ENCODE peak calls at places on chromosomes 16 and 17, in eight cellular contexts. E is neural progenitor cell, Z is GM23338, L is fibroblast of lung, W is endothelial cell of umbilical vein, O is GM23248, X is MM.1S, Q is astrocyte. F is an unnamed sample.

GRCh38 chr17:49567871-49568694 is 7.6 kb upstream of the NXPH3 start:
- DNase-seq in W (peak; percentile 79), X (peak; percentile 78), E (peak; percentile 92), L (peak; percentile 62), Q (peak; percentile 42), Z (peak; percentile 88), O (peak; percentile 89), F (peak; percentile 79)

GRCh38 chr16:88484505-88485365 is 31.7 kb downstream of the ZFPM1 start:
- DNase-seq in E (no peak), L (no peak), X (no peak), W (no peak), Z (no peak), O (no peak), Q (no peak), F (no peak)

GRCh38 chr16:84368327-84368996 is at the start of gene ATP2C2:
- DNase-seq in W (no peak), E (peak; percentile 69), L (no peak), O (no peak), Q (no peak), Z (peak; percentile 93), X (no peak), F (no peak)

GRCh38 chr17:48625502-48626201 is 506 bp downstream of the HOXB9 start:
- DNase-seq in Q (no peak), O (peak; percentile 55), L (no peak), Z (peak; percentile 66), W (peak; percentile 35), X (peak; percentile 72), E (peak; percentile 63), F (no peak)

GRCh38 chr17:48127371-48128051 is 19.9 kb downstream of the SNX11 start:
- DNase-seq in L (peak; percentile 52), Z (no peak), X (no peak), Q (peak; percentile 23), E (no peak), O (peak; percentile 54), W (peak; percentile 65), F (no peak)

GRCh38 chr16:28192811-28193529 is 18.8 kb downstream of the XPO6 start:
- DNase-seq in W (no peak), Q (no peak), Z (no peak), O (no peak), L (no peak), X (no peak), E (no peak), F (peak; percentile 57)

GRCh38 chr16:86664518-86665318 is 86.4 kb downstream of the FOXL1 start:
- DNase-seq in Q (peak; percentile 97), O (peak; percentile 96), Z (no peak), E (no peak), X (no peak), L (peak; percentile 98), W (peak; percentile 94), F (peak; percentile 51)

GRCh38 chr16:81679721-81680430 is 99.2 kb upstream of the PLCG2 start:
- DNase-seq in E (no peak), L (no peak), O (no peak), Q (no peak), W (no peak), X (no peak), Z (no peak), F (no peak)

GRCh38 chr16:83954577-83955016 is 1.6 kb downstream of the OSGIN1 start:
- DNase-seq in Q (peak; percentile 41), O (peak; percentile 81), X (no peak), E (no peak), W (no peak), L (peak; percentile 62), Z (peak; percentile 48), F (no peak)

DNA sequence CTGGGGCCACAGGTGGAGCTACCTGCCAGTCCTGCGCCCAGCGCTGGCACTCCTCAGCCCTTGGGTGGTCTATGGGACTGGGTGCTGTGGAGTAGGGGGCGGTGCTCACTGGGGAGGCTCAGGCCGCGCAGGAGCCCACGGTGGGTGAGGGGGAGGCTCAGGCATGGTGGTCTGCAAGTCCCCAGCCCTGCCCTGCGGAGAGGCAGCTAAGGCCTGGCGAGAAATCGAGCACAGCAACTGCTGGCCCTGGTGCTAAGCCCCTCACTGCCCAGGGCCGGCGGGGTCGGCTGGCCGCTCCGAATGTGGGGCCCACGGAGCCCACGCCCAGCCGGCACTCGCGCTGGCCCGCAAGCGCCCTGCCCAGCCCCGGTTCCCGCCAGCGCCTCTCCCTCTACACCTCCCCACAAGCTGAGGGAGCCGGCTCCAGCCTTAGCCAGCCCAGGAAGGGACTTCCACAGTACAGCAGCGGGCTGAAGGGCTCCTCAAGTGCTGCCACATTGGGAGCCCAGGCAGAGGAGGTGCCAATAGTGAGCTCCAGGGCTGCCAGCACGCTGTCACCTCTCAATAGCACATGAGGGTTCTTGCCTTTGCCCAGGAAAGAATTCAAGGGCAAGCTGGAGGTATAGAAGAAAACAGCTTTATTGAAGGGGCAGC is 11.0 kb upstream of the EEF2KMT start:
- DNase-seq in L (no peak), Z (no peak), Q (no peak), E (no peak), O (no peak), X (no peak), W (no peak), F (no peak)
- TF ChIP-seq EZH2 in L (no peak), Z (no peak), Q (no peak), E (no peak), O (no peak), X (no peak), W (no peak), F (no peak)

DNA sequence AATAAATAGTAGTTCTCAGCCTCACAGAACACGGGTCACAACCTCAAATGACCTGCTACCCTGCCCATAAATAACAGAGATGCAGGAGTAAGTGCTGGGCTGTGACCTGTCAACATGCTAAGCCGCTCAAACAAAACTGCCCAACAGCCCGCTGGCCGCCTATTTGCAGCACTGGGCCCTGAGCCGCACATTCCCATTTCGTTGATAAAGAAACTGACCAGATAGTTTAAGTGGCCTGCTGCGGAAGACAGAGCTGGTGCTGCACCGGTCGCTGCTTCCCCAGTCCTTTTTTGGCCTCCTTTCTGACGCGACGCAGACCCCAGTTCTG is 443 bp upstream of the SLC6A2 start:
- DNase-seq in X (no peak), W (no peak), O (no peak), Z (no peak), L (no peak), Q (no peak), E (no peak), F (no peak)
- TF ChIP-seq EZH2 in X (no peak), W (peak; percentile 25), O (no peak), Z (no peak), L (no peak), Q (no peak), E (no peak), F (no peak)

DNA sequence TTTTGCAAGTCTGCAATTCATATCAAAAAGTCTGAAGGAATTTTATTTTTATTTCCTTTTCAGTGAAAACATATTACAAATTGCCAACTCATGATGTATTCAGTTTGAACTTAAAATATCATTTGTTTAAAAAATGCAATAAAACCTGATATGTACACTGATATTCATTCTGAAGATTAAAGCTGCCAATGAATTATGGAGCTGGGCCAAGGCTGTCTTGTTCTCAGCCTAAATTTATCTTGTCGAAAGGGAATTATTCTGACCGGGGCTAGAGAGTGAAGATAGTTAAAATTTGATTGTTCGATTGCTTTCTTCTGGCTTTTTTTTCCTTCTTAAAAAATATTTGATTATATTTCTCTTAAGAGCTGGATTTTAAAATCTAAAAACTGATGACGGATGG is 54.0 kb upstream of the RBFOX1 start:
- DNase-seq in E (no peak), W (no peak), Q (no peak), O (no peak), Z (no peak), L (no peak), X (no peak), F (no peak)
- TF ChIP-seq EZH2 in E (no peak), W (no peak), Q (no peak), O (no peak), Z (no peak), L (no peak), X (no peak), F (no peak)

GRCh38 chr17:81961554-81962498 is 839 bp upstream of the NOTUM start:
- DNase-seq in W (no peak), O (no peak), Q (no peak), L (no peak), E (peak; percentile 53), X (no peak), Z (peak; percentile 41), F (no peak)

GRCh38 chr17:81964081-81964849 is 3.3 kb upstream of the NOTUM start:
- DNase-seq in Z (no peak), O (no peak), E (no peak), Q (no peak), L (no peak), W (no peak), X (no peak), F (no peak)

GRCh38 chr17:81960130-81960958 is 643 bp downstream of the NOTUM start:
- DNase-seq in Z (peak; percentile 66), E (peak; percentile 51), Q (no peak), W (no peak), L (no peak), O (no peak), X (no peak), F (no peak)

GRCh38 chr17:81961087-81961514 is at the start of gene NOTUM:
- DNase-seq in Q (no peak), L (peak; percentile 29), O (peak; percentile 61), E (peak; percentile 88), X (no peak), W (no peak), Z (peak; percentile 79), F (peak; percentile 45)

DNA sequence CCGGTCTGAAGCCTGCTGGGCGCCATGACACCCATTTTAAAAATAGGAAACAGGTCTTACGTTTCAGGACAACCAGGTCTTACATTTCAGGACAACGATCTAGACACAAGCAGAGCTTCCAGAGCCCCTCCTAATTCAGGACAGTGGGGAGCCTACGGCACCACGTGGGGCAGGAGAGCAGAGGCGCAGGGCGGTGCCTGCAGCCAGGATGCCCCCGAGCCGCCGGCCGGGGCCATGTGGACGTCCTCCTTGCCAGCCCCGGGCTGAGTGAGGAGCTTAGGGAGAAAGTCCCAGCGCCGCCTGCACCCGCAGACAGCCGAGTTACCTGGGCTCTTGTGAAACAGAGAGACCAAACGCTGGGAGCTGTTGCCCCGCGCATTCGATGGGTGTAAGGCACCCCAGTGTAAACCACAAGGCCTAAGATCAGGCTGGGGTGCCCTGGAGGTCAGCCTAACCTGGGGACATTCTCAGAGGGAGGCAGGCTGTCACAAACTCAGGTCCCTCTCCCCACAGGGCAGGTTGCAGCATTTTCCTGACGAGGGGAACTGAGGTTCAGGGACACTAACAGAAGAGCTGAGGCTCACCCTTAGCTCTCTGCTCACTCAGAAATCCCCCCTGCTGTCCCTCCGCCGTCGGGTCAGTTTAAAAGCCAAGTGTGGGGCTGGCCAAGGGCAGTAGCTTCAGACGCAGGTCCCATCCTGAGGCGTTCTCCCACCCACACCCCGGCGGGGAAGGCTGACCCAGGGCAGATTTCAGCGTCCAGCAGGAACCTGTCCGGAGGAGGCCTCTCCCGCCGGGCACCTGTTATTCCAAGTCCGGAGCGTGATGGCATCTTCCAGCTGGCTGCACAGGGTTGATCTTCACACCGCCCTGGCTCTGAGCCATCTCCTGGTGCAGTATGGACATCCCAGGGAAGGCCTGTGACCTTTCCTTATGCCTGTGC is 1.8 kb upstream of the NOTUM start:
- DNase-seq in W (no peak), X (no peak), L (no peak), E (peak; percentile 47), Q (no peak), O (no peak), Z (peak; percentile 39), F (no peak)
- TF ChIP-seq EZH2 in W (no peak), X (no peak), L (no peak), E (no peak), Q (no peak), O (no peak), Z (peak; percentile 33), F (no peak)

GRCh38 chr16:77971306-77972131 is 50.8 kb upstream of the CLEC3A start:
- DNase-seq in L (peak; percentile 61), O (peak; percentile 85), X (peak; percentile 55), E (peak; percentile 92), W (peak; percentile 52), Z (peak; percentile 96), Q (peak; percentile 56), F (peak; percentile 65)
- TF ChIP-seq EZH2 in L (no peak), O (no peak), X (no peak), E (no peak), W (no peak), Z (no peak), Q (no peak), F (no peak)

F was measured in DND-41.